ENCODE peak calls at places on chromosome 17, in seven cellular contexts. G is HCT116, I is SK-N-SH, U is H1, V is GM12878, X is K562, O is HepG2. L is an unnamed sample.

GRCh38 chr17:17500999-17501605 is 4.9 kb upstream of the RASD1 start:
- DNase-seq in G (no peak), I (no peak), U (no peak), V (no peak), X (no peak), O (no peak), L (no peak)

GRCh38 chr17:48483471-48484131 is 47.2 kb downstream of the HOXB1 start:
- DNase-seq in G (peak; percentile 95), I (no peak), U (no peak), V (no peak), X (no peak), O (no peak), L (no peak)

GRCh38 chr17:65627892-65628622 is 66.6 kb upstream of the AXIN2 start:
- DNase-seq in G (no peak), I (no peak), U (no peak), V (no peak), X (no peak), O (peak; percentile 91), L (no peak)

GRCh38 chr17:18241229-18241871 is 15.9 kb downstream of the LLGL1 start:
- DNase-seq in G (no peak), I (no peak), U (peak; percentile 59), V (no peak), X (no peak), O (no peak), L (no peak)

GRCh38 chr17:42673885-42674754 is 2.7 kb downstream of the PLEKHH3 start:
- DNase-seq in G (no peak), I (peak; percentile 81), U (peak; percentile 81), V (no peak), X (peak; percentile 83), O (peak; percentile 48), L (no peak)

GRCh38 chr17:38326996-38327792 is 16.6 kb downstream of the GPR179 start:
- DNase-seq in G (no peak), I (peak; percentile 14), U (no peak), V (no peak), X (no peak), O (no peak), L (no peak)

GRCh38 chr17:39360537-39360936 is 40.9 kb downstream of the FBXL20 start:
- DNase-seq in G (no peak), I (no peak), U (no peak), V (no peak), X (peak; percentile 33), O (no peak), L (no peak)

GRCh38 chr17:50640701-50641338 is 6.1 kb downstream of the ABCC3 start:
- DNase-seq in G (no peak), I (no peak), U (no peak), V (no peak), X (no peak), O (peak; percentile 79), L (no peak)

GRCh38 chr17:79991140-79991923 is 44.3 kb downstream of the TBC1D16 start:
- DNase-seq in G (peak; percentile 68), I (peak; percentile 100), U (peak; percentile 90), V (no peak), X (peak; percentile 86), O (peak; percentile 85), L (peak; percentile 40)

GRCh38 chr17:56785997-56786680 is 47.6 kb downstream of the C17orf67 start:
- DNase-seq in G (no peak), I (no peak), U (no peak), V (no peak), X (no peak), O (no peak), L (no peak)

GRCh38 chr17:37458805-37459204 is 30.9 kb upstream of the DUSP14 start:
- DNase-seq in G (no peak), I (no peak), U (no peak), V (no peak), X (no peak), O (no peak), L (no peak)

GRCh38 chr17:7176870-7177209 is 2.3 kb downstream of the ASGR1 start:
- DNase-seq in G (no peak), I (peak; percentile 55), U (no peak), V (no peak), X (no peak), O (no peak), L (no peak)
- H3K9ac ChIP-seq in G (no peak overlapping the region), I (no peak overlapping the region), U (no peak overlapping the region), V (no peak overlapping the region), X (no peak overlapping the region), O (peak overlapping the region; percentile 96), L (peak overlapping the region; percentile 80)

DNA sequence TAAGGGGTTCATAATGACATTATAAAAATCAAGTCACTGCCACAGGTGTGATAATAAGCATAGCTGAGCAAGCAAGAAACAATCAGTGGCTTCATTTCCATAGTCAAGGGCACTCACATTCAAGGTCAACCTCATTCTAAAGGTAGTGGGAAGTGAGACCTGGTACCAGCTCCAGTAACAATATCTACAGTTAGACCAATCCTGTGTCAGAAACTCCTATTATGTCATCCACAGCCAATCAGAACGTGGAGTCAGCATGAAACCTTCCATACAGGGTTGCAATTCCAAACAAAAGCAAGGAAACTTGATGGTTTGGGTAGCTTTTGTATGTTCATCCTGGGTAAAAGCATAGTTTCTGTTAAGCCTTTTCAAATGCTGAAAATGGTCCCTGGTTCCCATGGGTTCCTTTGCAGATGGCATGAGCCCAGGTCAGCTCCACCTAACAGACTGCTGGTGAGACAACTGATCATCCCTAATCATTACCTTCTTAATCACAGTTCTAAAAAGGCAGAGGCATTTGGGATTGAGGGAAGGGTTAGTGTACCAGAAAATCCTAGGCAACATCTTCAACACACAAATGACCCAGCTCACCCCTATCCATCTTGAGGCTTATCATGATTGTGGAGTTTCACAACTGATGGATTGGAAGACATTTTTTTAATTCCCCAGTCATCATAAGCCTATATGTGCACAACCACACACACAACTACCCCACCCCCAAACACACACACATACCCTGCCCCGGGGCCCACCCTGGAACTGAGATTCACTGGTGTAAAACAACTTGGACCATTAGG is 30.4 kb downstream of the TEX2 start:
- DNase-seq in G (no peak), I (no peak), U (no peak), V (no peak), X (no peak), O (no peak), L (no peak)
- TF ChIP-seq YY1 in G (no peak), I (no peak), U (no peak), V (no peak), X (no peak), O (no peak), L (no peak)

GRCh38 chr17:27349540-27350021 is 55.7 kb downstream of the WSB1 start:
- DNase-seq in G (peak; percentile 68), I (no peak), U (no peak), V (no peak), X (no peak), O (no peak), L (no peak)
- H3K9ac ChIP-seq in G (peak overlapping the region; percentile 74), I (no peak overlapping the region), U (peak overlapping the region; percentile 68), V (no peak overlapping the region), X (no peak overlapping the region), O (no peak overlapping the region), L (peak overlapping the region; percentile 76)

GRCh38 chr17:4297351-4297750 is 33.6 kb upstream of the ANKFY1 start:
- DNase-seq in G (no peak), I (no peak), U (no peak), V (no peak), X (no peak), O (no peak), L (no peak)
- TF ChIP-seq YY1 in G (no peak), I (no peak), U (no peak), V (no peak), X (no peak), O (no peak), L (no peak)

GRCh38 chr17:74379495-74380085 is 12.3 kb downstream of the GPR142 start:
- DNase-seq in G (peak; percentile 69), I (peak; percentile 98), U (peak; percentile 99), V (peak; percentile 40), X (peak; percentile 89), O (peak; percentile 81), L (peak; percentile 79)
- H3K9ac ChIP-seq in G (peak overlapping the region; percentile 36), I (no peak overlapping the region), U (no peak overlapping the region), V (no peak overlapping the region), X (no peak overlapping the region), O (no peak overlapping the region), L (peak overlapping the region; percentile 65)

GRCh38 chr17:33750943-33751701 is 458.0 kb upstream of the ASIC2 start:
- DNase-seq in G (peak; percentile 7), I (peak; percentile 74), U (peak; percentile 89), V (peak; percentile 16), X (peak; percentile 51), O (peak; percentile 15), L (peak; percentile 72)
- TF ChIP-seq YY1 in G (no peak), I (no peak), U (no peak), V (no peak), X (no peak), O (no peak), L (no peak)